ENCODE peak calls at places on chromosomes 5 and 9, in seven cellular contexts. I is MM.1S, J is prostate gland, P is heart left ventricle, Q is esophagus squamous epithelium, L is ascending aorta, G is PC-9. F is an unnamed sample.

GRCh38 chr5:141880961-141881801 is 3.0 kb upstream of the PCDH1 start:
- DNase-seq in Q (no peak), G (no peak), J (no peak), P (peak; percentile 54), I (peak; percentile 61), L (no peak), F (no peak)

GRCh38 chr5:157384971-157385709 is 74.9 kb upstream of the NIPAL4 start:
- DNase-seq in L (peak; percentile 40), Q (no peak), I (no peak), J (peak; percentile 24), P (peak; percentile 68), G (peak; percentile 91), F (no peak)

GRCh38 chr9:136353757-136354488 is 9.6 kb downstream of the DNLZ start:
- DNase-seq in L (no peak), Q (no peak), J (no peak), I (no peak), G (no peak), P (no peak), F (no peak)

GRCh38 chr5:150077060-150077459 is 9.3 kb downstream of the CSF1R start:
- DNase-seq in P (peak; percentile 6), L (no peak), G (no peak), I (no peak), Q (no peak), J (no peak), F (no peak)

GRCh38 chr9:31848505-31849285 is 535.7 kb upstream of the ACO1 start:
- DNase-seq in J (no peak), G (peak; percentile 57), P (no peak), I (no peak), Q (no peak), L (no peak), F (no peak)

GRCh38 chr9:92718086-92719001 is 46.3 kb downstream of the BICD2 start:
- DNase-seq in L (no peak), P (no peak), J (no peak), G (no peak), I (no peak), Q (no peak), F (no peak)

GRCh38 chr5:105963856-105964255 is 1706.9 kb downstream of the EFNA5 start:
- DNase-seq in G (no peak), P (no peak), I (no peak), J (no peak), L (no peak), Q (no peak), F (no peak)

GRCh38 chr5:87765009-87765408 is 352.3 kb upstream of the CCNH start:
- DNase-seq in P (no peak), L (no peak), Q (no peak), J (no peak), G (no peak), I (no peak), F (no peak)

GRCh38 chr5:142512680-142513042 is 173.2 kb downstream of the FGF1 start:
- DNase-seq in I (no peak), Q (no peak), L (no peak), J (no peak), P (no peak), G (peak; percentile 97), F (no peak)

GRCh38 chr5:65779643-65780042 is 57.6 kb downstream of the NLN start:
- DNase-seq in P (no peak), I (peak; percentile 89), J (no peak), G (no peak), L (no peak), Q (no peak), F (no peak)

GRCh38 chr5:143033535-143034260 is 263.5 kb downstream of the ARHGAP26 start:
- DNase-seq in G (no peak), Q (no peak), L (no peak), P (no peak), J (no peak), I (no peak), F (no peak)

GRCh38 chr9:84079994-84080393 is 99.4 kb downstream of the RMI1 start:
- DNase-seq in Q (no peak), J (no peak), L (no peak), G (no peak), I (no peak), P (no peak), F (no peak)

DNA sequence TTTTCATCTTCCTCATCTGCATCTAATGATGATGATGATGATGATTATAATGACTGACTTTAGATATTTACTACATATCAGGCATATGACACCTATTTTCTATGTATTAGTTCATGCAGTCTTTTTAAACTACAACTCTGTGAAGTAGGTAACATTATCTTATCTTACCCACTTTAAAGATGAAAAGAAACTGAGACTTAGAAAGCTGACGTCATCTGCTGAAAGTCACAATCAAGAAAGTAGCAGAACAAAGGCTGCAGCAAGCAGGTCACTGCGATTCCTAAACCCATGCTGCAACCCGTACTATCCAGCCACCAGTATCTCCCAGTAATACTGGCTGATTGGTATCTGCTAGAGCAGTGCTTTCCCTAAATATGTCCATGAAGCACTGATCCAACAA is 40.1 kb upstream of the INSYN2B start:
- DNase-seq in L (no peak), J (no peak), Q (no peak), G (no peak), P (no peak), I (no peak), F (no peak)
- H3K4me3 ChIP-seq in L (no peak overlapping the region), J (no peak overlapping the region), Q (no peak overlapping the region), G (no peak overlapping the region), P (no peak overlapping the region), I (no peak overlapping the region), F (no peak overlapping the region)

DNA sequence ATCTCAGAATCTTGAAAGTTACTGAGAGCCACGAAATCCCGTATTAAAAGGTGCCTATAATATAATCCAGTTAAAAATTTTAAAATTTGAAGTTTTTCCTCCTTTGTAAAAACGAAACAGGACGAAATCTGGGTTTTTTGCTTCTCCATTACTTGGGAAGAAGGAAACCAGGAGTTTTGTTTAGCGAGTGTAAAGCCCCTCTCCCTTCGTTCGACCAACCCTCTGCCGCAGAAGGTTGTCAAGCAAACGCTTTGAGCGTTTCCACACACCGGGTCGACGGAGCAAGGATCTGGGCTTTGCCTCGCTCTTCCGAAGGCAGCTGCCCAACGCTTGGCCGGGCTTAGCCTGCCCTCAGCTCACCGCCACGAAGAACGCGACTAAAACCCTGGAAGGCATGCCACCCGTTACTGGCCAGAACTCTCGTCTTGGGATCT is 1.6 kb upstream of the FOXE1 start:
- DNase-seq in Q (no peak), G (no peak), I (no peak), L (no peak), P (no peak), J (no peak), F (no peak)
- H3K4me3 ChIP-seq in Q (peak overlapping the region; percentile 69), G (peak overlapping the region; percentile 64), I (no peak overlapping the region), L (peak overlapping the region; percentile 4), P (no peak overlapping the region), J (no peak overlapping the region), F (no peak overlapping the region)

DNA sequence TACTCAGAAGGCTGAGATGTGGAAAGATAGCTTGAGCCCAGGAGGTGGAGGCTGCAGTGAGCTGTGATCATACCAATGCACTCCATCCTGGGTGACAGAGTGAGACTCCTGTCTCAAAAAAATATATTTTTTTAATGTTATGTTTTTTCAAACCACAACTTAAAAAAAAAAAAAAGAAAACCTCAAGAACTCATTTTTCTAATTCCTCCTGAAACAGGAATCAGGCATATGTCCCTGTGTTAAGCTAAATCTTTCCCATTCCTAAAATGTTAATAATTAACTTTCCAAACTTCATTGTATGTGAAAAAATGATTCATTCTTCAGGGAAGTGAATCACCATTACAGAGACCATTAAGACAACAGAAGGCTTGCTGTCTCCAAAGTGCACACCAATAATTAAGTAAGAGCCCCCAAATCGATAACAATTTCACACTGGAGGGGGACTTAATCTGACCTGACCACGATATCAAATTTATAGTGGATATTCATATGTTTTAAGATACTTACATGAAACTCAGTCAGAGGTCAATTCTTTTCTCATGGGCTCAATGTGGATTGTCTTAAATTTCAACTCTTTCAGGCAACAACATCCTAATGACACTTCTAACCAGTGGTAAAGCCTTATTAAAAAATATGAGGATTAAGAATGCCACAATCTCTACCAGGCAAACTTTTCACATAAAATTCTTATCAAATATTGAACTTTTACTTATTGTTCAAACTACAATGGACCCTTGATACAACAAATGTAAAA is 5.2 kb downstream of the CEMIP2 start:
- DNase-seq in Q (no peak), L (no peak), I (no peak), J (no peak), G (peak; percentile 51), P (no peak), F (no peak)
- H3K4me3 ChIP-seq in Q (no peak overlapping the region), L (no peak overlapping the region), I (no peak overlapping the region), J (no peak overlapping the region), G (peak overlapping the region; percentile 20), P (no peak overlapping the region), F (no peak overlapping the region)

GRCh38 chr5:119077444-119077843 is 6.6 kb downstream of the DMXL1 start:
- DNase-seq in J (no peak), Q (no peak), P (no peak), I (no peak), L (no peak), G (no peak), F (no peak)

GRCh38 chr5:119080975-119081374 is 10.1 kb downstream of the DMXL1 start:
- DNase-seq in Q (no peak), G (no peak), J (no peak), I (no peak), L (no peak), P (no peak), F (no peak)

GRCh38 chr5:119076080-119076479 is 5.2 kb downstream of the DMXL1 start:
- DNase-seq in G (no peak), P (no peak), L (no peak), J (no peak), Q (no peak), I (no peak), F (no peak)

GRCh38 chr5:119078071-119078846 is 7.4 kb downstream of the DMXL1 start:
- DNase-seq in I (peak; percentile 40), L (no peak), Q (no peak), G (no peak), J (no peak), P (no peak), F (no peak)

DNA sequence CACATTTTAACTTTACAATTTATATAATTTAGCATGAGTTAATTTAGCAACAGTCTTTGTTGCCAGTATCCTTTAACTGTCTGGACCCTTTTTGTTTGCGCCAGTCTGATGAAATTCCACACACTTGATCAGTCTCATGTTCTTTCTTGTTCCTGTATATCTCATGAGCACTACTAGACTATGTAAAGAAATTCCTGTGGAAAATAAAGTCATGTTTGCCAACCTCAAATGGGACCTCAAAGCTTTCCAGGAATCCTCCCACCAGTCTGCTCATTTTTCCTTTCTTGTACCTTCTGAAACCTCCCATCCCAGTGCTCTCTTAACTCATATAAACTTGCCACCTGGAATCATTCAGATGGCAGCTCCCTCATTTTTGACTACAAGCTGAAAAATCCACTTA is 8.0 kb downstream of the DMXL1 start:
- DNase-seq in J (no peak), G (no peak), I (no peak), P (no peak), L (no peak), Q (no peak), F (no peak)
- H3K4me3 ChIP-seq in J (no peak overlapping the region), G (no peak overlapping the region), I (no peak overlapping the region), P (no peak overlapping the region), L (no peak overlapping the region), Q (no peak overlapping the region), F (no peak overlapping the region)